ENCODE peak calls at places on chromosomes 3 and 15, in nine cellular contexts. One of them, this sample, is unnamed.

GRCh38 chr3:113783463-113783862 is 36.6 kb downstream of the ATP6V1A start:
- DNase-seq in Panc1: no peak
- DNase-seq in cardiac fibroblast: peak
- DNase-seq in heart right ventricle: no peak
- DNase-seq in astrocyte: peak
- DNase-seq in BJ: peak
- DNase-seq in foreskin keratinocyte: peak
- DNase-seq in BE2C: no peak
- DNase-seq in AG04450: peak
- DNase-seq in this sample: no peak

GRCh38 chr3:180062771-180063170 is 26.0 kb upstream of the PEX5L start:
- DNase-seq in Panc1: no peak
- DNase-seq in cardiac fibroblast: no peak
- DNase-seq in heart right ventricle: no peak
- DNase-seq in astrocyte: no peak
- DNase-seq in BJ: no peak
- DNase-seq in foreskin keratinocyte: no peak
- DNase-seq in BE2C: no peak
- DNase-seq in AG04450: no peak
- DNase-seq in this sample: no peak

GRCh38 chr15:31307270-31308184 is 19.1 kb upstream of the KLF13 start:
- DNase-seq in Panc1: no peak
- DNase-seq in cardiac fibroblast: no peak
- DNase-seq in heart right ventricle: no peak
- DNase-seq in astrocyte: no peak
- DNase-seq in BJ: no peak
- DNase-seq in foreskin keratinocyte: no peak
- DNase-seq in BE2C: no peak
- DNase-seq in AG04450: no peak
- DNase-seq in this sample: no peak

GRCh38 chr15:83129791-83130190 is 22.3 kb downstream of the TM6SF1 start:
- DNase-seq in Panc1: no peak
- DNase-seq in cardiac fibroblast: no peak
- DNase-seq in heart right ventricle: no peak
- DNase-seq in astrocyte: no peak
- DNase-seq in BJ: no peak
- DNase-seq in foreskin keratinocyte: no peak
- DNase-seq in BE2C: no peak
- DNase-seq in AG04450: no peak
- DNase-seq in this sample: no peak

GRCh38 chr15:72796210-72796514 is 12.6 kb upstream of the ADPGK start:
- DNase-seq in Panc1: no peak
- DNase-seq in cardiac fibroblast: no peak
- DNase-seq in heart right ventricle: no peak
- DNase-seq in astrocyte: peak
- DNase-seq in BJ: no peak
- DNase-seq in foreskin keratinocyte: no peak
- DNase-seq in BE2C: no peak
- DNase-seq in AG04450: no peak
- DNase-seq in this sample: no peak

GRCh38 chr3:46847744-46848143 is 15.5 kb downstream of the MYL3 start:
- DNase-seq in Panc1: no peak
- DNase-seq in cardiac fibroblast: no peak
- DNase-seq in heart right ventricle: no peak
- DNase-seq in astrocyte: no peak
- DNase-seq in BJ: no peak
- DNase-seq in foreskin keratinocyte: no peak
- DNase-seq in BE2C: no peak
- DNase-seq in AG04450: no peak
- DNase-seq in this sample: no peak

GRCh38 chr3:197394464-197395321 is 96.3 kb upstream of the DLG1 start:
- DNase-seq in Panc1: peak
- DNase-seq in cardiac fibroblast: peak
- DNase-seq in heart right ventricle: peak
- DNase-seq in astrocyte: peak
- DNase-seq in BJ: peak
- DNase-seq in foreskin keratinocyte: peak
- DNase-seq in BE2C: peak
- DNase-seq in AG04450: peak
- DNase-seq in this sample: no peak

GRCh38 chr15:40930430-40931299 is 1.5 kb downstream of the DLL4 start:
- DNase-seq in Panc1: no peak
- DNase-seq in cardiac fibroblast: peak
- DNase-seq in heart right ventricle: peak
- DNase-seq in astrocyte: peak
- DNase-seq in BJ: no peak
- DNase-seq in foreskin keratinocyte: no peak
- DNase-seq in BE2C: peak
- DNase-seq in AG04450: no peak
- DNase-seq in this sample: no peak

GRCh38 chr3:123194552-123194951 is 7.2 kb upstream of the SEC22A start:
- DNase-seq in Panc1: no peak
- DNase-seq in cardiac fibroblast: peak
- DNase-seq in heart right ventricle: peak
- DNase-seq in astrocyte: no peak
- DNase-seq in BJ: no peak
- DNase-seq in foreskin keratinocyte: peak
- DNase-seq in BE2C: peak
- DNase-seq in AG04450: no peak
- DNase-seq in this sample: no peak

GRCh38 chr3:4720316-4721075 is 227.3 kb downstream of the ITPR1 start:
- DNase-seq in Panc1: no peak
- DNase-seq in cardiac fibroblast: peak
- DNase-seq in heart right ventricle: peak
- DNase-seq in astrocyte: peak
- DNase-seq in BJ: no peak
- DNase-seq in foreskin keratinocyte: peak
- DNase-seq in BE2C: no peak
- DNase-seq in AG04450: no peak
- DNase-seq in this sample: no peak

GRCh38 chr3:124671123-124671522 is 59.1 kb upstream of the UMPS start:
- DNase-seq in Panc1: no peak
- DNase-seq in cardiac fibroblast: no peak
- DNase-seq in heart right ventricle: no peak
- DNase-seq in astrocyte: no peak
- DNase-seq in BJ: no peak
- DNase-seq in foreskin keratinocyte: no peak
- DNase-seq in BE2C: no peak
- DNase-seq in AG04450: no peak
- DNase-seq in this sample: no peak

GRCh38 chr3:186920301-186920700 is 10.0 kb upstream of the ST6GAL1 start:
- DNase-seq in Panc1: no peak
- DNase-seq in cardiac fibroblast: no peak
- DNase-seq in heart right ventricle: no peak
- DNase-seq in astrocyte: no peak
- DNase-seq in BJ: no peak
- DNase-seq in foreskin keratinocyte: no peak
- DNase-seq in BE2C: no peak
- DNase-seq in AG04450: no peak
- DNase-seq in this sample: no peak

GRCh38 chr15:92803852-92804609 is 96.1 kb upstream of the CHD2 start:
- DNase-seq in Panc1: peak
- DNase-seq in cardiac fibroblast: peak
- DNase-seq in heart right ventricle: peak
- DNase-seq in astrocyte: peak
- DNase-seq in BJ: peak
- DNase-seq in foreskin keratinocyte: peak
- DNase-seq in BE2C: no peak
- DNase-seq in AG04450: peak
- DNase-seq in this sample: peak

GRCh38 chr3:115986555-115987207 is 363.4 kb downstream of the GAP43 start:
- DNase-seq in Panc1: no peak
- DNase-seq in cardiac fibroblast: peak
- DNase-seq in heart right ventricle: no peak
- DNase-seq in astrocyte: peak
- DNase-seq in BJ: no peak
- DNase-seq in foreskin keratinocyte: peak
- DNase-seq in BE2C: peak
- DNase-seq in AG04450: no peak
- DNase-seq in this sample: no peak

GRCh38 chr15:72818632-72819031 is 35.1 kb upstream of the ADPGK start:
- DNase-seq in Panc1: no peak
- DNase-seq in cardiac fibroblast: no peak
- DNase-seq in heart right ventricle: no peak
- DNase-seq in astrocyte: no peak
- DNase-seq in BJ: no peak
- DNase-seq in foreskin keratinocyte: no peak
- DNase-seq in BE2C: no peak
- DNase-seq in AG04450: no peak
- DNase-seq in this sample: no peak

GRCh38 chr3:102133376-102133775 is 284.1 kb downstream of the NFKBIZ start:
- DNase-seq in Panc1: no peak
- DNase-seq in cardiac fibroblast: no peak
- DNase-seq in heart right ventricle: no peak
- DNase-seq in astrocyte: no peak
- DNase-seq in BJ: no peak
- DNase-seq in foreskin keratinocyte: no peak
- DNase-seq in BE2C: no peak
- DNase-seq in AG04450: no peak
- DNase-seq in this sample: no peak

GRCh38 chr15:90060797-90061196 is 41.5 kb downstream of the IDH2 start:
- DNase-seq in Panc1: no peak
- DNase-seq in cardiac fibroblast: peak
- DNase-seq in heart right ventricle: no peak
- DNase-seq in astrocyte: no peak
- DNase-seq in BJ: no peak
- DNase-seq in foreskin keratinocyte: no peak
- DNase-seq in BE2C: no peak
- DNase-seq in AG04450: no peak
- DNase-seq in this sample: no peak

GRCh38 chr3:66021731-66022131 is 17.0 kb downstream of the MAGI1 start:
- DNase-seq in Panc1: no peak
- DNase-seq in cardiac fibroblast: peak
- DNase-seq in heart right ventricle: no peak
- DNase-seq in astrocyte: peak
- DNase-seq in BJ: no peak
- DNase-seq in foreskin keratinocyte: peak
- DNase-seq in BE2C: no peak
- DNase-seq in AG04450: no peak
- DNase-seq in this sample: no peak

GRCh38 chr15:33234019-33234418 is 39.5 kb upstream of the FMN1 start:
- DNase-seq in Panc1: no peak
- DNase-seq in cardiac fibroblast: peak
- DNase-seq in heart right ventricle: no peak
- DNase-seq in astrocyte: peak
- DNase-seq in BJ: no peak
- DNase-seq in foreskin keratinocyte: peak
- DNase-seq in BE2C: peak
- DNase-seq in AG04450: no peak
- DNase-seq in this sample: no peak

GRCh38 chr3:48635222-48636021 is at the start of gene SLC26A6:
- DNase-seq in Panc1: peak
- DNase-seq in cardiac fibroblast: peak
- DNase-seq in heart right ventricle: peak
- DNase-seq in astrocyte: peak
- DNase-seq in BJ: peak
- DNase-seq in foreskin keratinocyte: peak
- DNase-seq in BE2C: peak
- DNase-seq in AG04450: peak
- DNase-seq in this sample: peak
- TF ChIP-seq CTCF in Panc1: peak
- TF ChIP-seq CTCF in cardiac fibroblast: peak
- TF ChIP-seq CTCF in heart right ventricle: peak
- TF ChIP-seq CTCF in astrocyte: peak
- TF ChIP-seq CTCF in BJ: peak
- TF ChIP-seq CTCF in foreskin keratinocyte: peak
- TF ChIP-seq CTCF in BE2C: peak
- TF ChIP-seq CTCF in AG04450: peak
- TF ChIP-seq CTCF in this sample: no peak

GRCh38 chr15:79540551-79540950 is 108.4 kb downstream of the MINAR1 start:
- DNase-seq in Panc1: no peak
- DNase-seq in cardiac fibroblast: no peak
- DNase-seq in heart right ventricle: no peak
- DNase-seq in astrocyte: no peak
- DNase-seq in BJ: no peak
- DNase-seq in foreskin keratinocyte: no peak
- DNase-seq in BE2C: no peak
- DNase-seq in AG04450: no peak
- DNase-seq in this sample: no peak

GRCh38 chr15:79539426-79539825 is 107.3 kb downstream of the MINAR1 start:
- DNase-seq in Panc1: no peak
- DNase-seq in cardiac fibroblast: peak
- DNase-seq in heart right ventricle: no peak
- DNase-seq in astrocyte: no peak
- DNase-seq in BJ: no peak
- DNase-seq in foreskin keratinocyte: peak
- DNase-seq in BE2C: no peak
- DNase-seq in AG04450: no peak
- DNase-seq in this sample: no peak

GRCh38 chr15:79541176-79541575 is 109.0 kb downstream of the MINAR1 start:
- DNase-seq in Panc1: no peak
- DNase-seq in cardiac fibroblast: no peak
- DNase-seq in heart right ventricle: no peak
- DNase-seq in astrocyte: no peak
- DNase-seq in BJ: no peak
- DNase-seq in foreskin keratinocyte: no peak
- DNase-seq in BE2C: peak
- DNase-seq in AG04450: no peak
- DNase-seq in this sample: no peak

DNA sequence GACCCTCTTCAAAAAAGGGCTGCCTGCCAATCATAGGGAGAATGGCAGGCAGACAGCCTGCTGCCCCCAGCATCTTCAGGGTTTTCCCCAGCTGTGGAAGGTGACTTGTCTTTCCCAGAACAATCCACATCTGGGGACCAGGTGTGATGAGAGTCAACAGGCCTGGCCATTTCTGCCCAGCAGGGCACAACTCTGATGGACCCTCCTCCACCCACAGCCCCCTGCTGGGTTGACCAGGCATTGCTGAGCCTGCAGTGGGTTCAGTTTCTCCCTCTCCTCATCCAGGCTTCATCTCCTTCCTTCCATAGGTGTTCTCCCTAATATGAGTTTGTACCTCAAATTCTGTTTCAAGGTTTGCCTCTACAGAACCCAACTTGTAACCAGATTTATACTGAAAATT is 111.0 kb downstream of the MINAR1 start:
- DNase-seq in Panc1: no peak
- DNase-seq in cardiac fibroblast: no peak
- DNase-seq in heart right ventricle: no peak
- DNase-seq in astrocyte: no peak
- DNase-seq in BJ: no peak
- DNase-seq in foreskin keratinocyte: no peak
- DNase-seq in BE2C: no peak
- DNase-seq in AG04450: no peak
- DNase-seq in this sample: no peak
- TF ChIP-seq CTCF in Panc1: no peak
- TF ChIP-seq CTCF in cardiac fibroblast: no peak
- TF ChIP-seq CTCF in heart right ventricle: no peak
- TF ChIP-seq CTCF in astrocyte: no peak
- TF ChIP-seq CTCF in BJ: no peak
- TF ChIP-seq CTCF in foreskin keratinocyte: no peak
- TF ChIP-seq CTCF in BE2C: peak
- TF ChIP-seq CTCF in AG04450: peak
- TF ChIP-seq CTCF in this sample: no peak

GRCh38 chr15:80507638-80508316 is 103.6 kb downstream of the ARNT2 start:
- DNase-seq in Panc1: no peak
- DNase-seq in cardiac fibroblast: peak
- DNase-seq in heart right ventricle: no peak
- DNase-seq in astrocyte: peak
- DNase-seq in BJ: peak
- DNase-seq in foreskin keratinocyte: no peak
- DNase-seq in BE2C: no peak
- DNase-seq in AG04450: peak
- DNase-seq in this sample: no peak
- TF ChIP-seq CTCF in Panc1: no peak
- TF ChIP-seq CTCF in cardiac fibroblast: no peak
- TF ChIP-seq CTCF in heart right ventricle: no peak
- TF ChIP-seq CTCF in astrocyte: no peak
- TF ChIP-seq CTCF in BJ: no peak
- TF ChIP-seq CTCF in foreskin keratinocyte: no peak
- TF ChIP-seq CTCF in BE2C: no peak
- TF ChIP-seq CTCF in AG04450: no peak
- TF ChIP-seq CTCF in this sample: no peak

GRCh38 chr3:39000008-39000450 is 51.7 kb downstream of the SCN11A start:
- DNase-seq in Panc1: no peak
- DNase-seq in cardiac fibroblast: peak
- DNase-seq in heart right ventricle: no peak
- DNase-seq in astrocyte: peak
- DNase-seq in BJ: peak
- DNase-seq in foreskin keratinocyte: peak
- DNase-seq in BE2C: no peak
- DNase-seq in AG04450: peak
- DNase-seq in this sample: no peak
- TF ChIP-seq CTCF in Panc1: peak
- TF ChIP-seq CTCF in cardiac fibroblast: peak
- TF ChIP-seq CTCF in heart right ventricle: peak
- TF ChIP-seq CTCF in astrocyte: peak
- TF ChIP-seq CTCF in BJ: peak
- TF ChIP-seq CTCF in foreskin keratinocyte: peak
- TF ChIP-seq CTCF in BE2C: peak
- TF ChIP-seq CTCF in AG04450: peak
- TF ChIP-seq CTCF in this sample: no peak